ENCODE peak calls at places on chromosomes 12 and 14, in six cellular contexts. T is activated T-cell treated with anti-CD3 and anti-CD28 coated beads, Interleukin-2, amount 50 U/mL, for 72 hours; O is NCI-H1694; S is AG10803; Q is adipocyte; V is neural crest cell. H is an unnamed sample.

GRCh38 chr14:59425322-59425945 is 39.7 kb downstream of the GPR135 start:
- DNase-seq in Q (no peak), S (peak), T (no peak), V (no peak), O (no peak), H (no peak)

GRCh38 chr12:8697120-8697475 is 693 bp upstream of the RIMKLB start:
- DNase-seq in S (peak), O (no peak), T (peak), V (peak), Q (peak), H (no peak)

GRCh38 chr14:47676301-47676617 is 854 bp upstream of the MDGA2 start:
- DNase-seq in O (no peak), S (no peak), Q (no peak), T (no peak), V (no peak), H (no peak)

GRCh38 chr12:43210437-43211197 is 341.4 kb downstream of the ADAMTS20 start:
- DNase-seq in O (no peak), V (no peak), T (no peak), S (peak), Q (peak), H (no peak)

GRCh38 chr14:53683229-53683628 is 273.4 kb downstream of the BMP4 start:
- DNase-seq in V (no peak), Q (no peak), O (peak), S (no peak), T (no peak), H (no peak)

GRCh38 chr14:34701808-34702207 is 12.6 kb downstream of the CFL2 start:
- DNase-seq in V (no peak), T (no peak), O (no peak), Q (no peak), S (no peak), H (no peak)

GRCh38 chr12:93274937-93275336 is 102.8 kb upstream of the NUDT4 start:
- DNase-seq in V (no peak), T (no peak), O (no peak), S (no peak), Q (no peak), H (no peak)

GRCh38 chr12:83954939-83955601 is 957.5 kb downstream of the SLC6A15 start:
- DNase-seq in T (no peak), S (no peak), O (no peak), V (no peak), Q (no peak), H (peak)

GRCh38 chr14:64828096-64828495 is 51.6 kb downstream of the SPTB start:
- DNase-seq in V (no peak), T (no peak), Q (no peak), S (no peak), O (no peak), H (no peak)

GRCh38 chr14:61101803-61102548 is 120.9 kb downstream of the SLC38A6 start:
- DNase-seq in T (no peak), Q (peak), V (no peak), S (peak), O (no peak), H (no peak)

GRCh38 chr14:53001787-53002378 is 51.0 kb upstream of the FERMT2 start:
- DNase-seq in Q (no peak), V (no peak), O (no peak), S (no peak), T (no peak), H (no peak)

GRCh38 chr12:46470039-46470627 is 97.6 kb upstream of the SLC38A2 start:
- DNase-seq in Q (no peak), O (no peak), S (no peak), V (no peak), T (peak), H (no peak)

GRCh38 chr12:25089738-25090137 is 105.2 kb downstream of the DNAI7 start:
- DNase-seq in V (no peak), Q (no peak), S (no peak), T (no peak), O (no peak), H (no peak)

GRCh38 chr12:7588703-7589329 is 76.9 kb downstream of the APOBEC1 start:
- DNase-seq in S (peak), T (peak), O (peak), V (peak), Q (peak), H (peak)

GRCh38 chr12:118148287-118148686 is 12.4 kb downstream of the PEBP1 start:
- DNase-seq in S (no peak), T (no peak), O (no peak), V (no peak), Q (no peak), H (no peak)

GRCh38 chr14:90551070-90551704 is 154.4 kb downstream of the CALM1 start:
- DNase-seq in V (no peak), O (no peak), S (peak), T (no peak), Q (peak), H (no peak)

GRCh38 chr14:104887623-104888488 is 22.8 kb downstream of the CEP170B start:
- DNase-seq in V (no peak), S (no peak), T (no peak), O (no peak), Q (no peak), H (peak)

GRCh38 chr12:108548954-108549521 is 11.9 kb downstream of the SART3 start:
- DNase-seq in O (no peak), Q (no peak), V (no peak), T (no peak), S (no peak), H (no peak)

GRCh38 chr14:62098357-62098756 is 336.1 kb downstream of the SNAPC1 start:
- DNase-seq in O (no peak), Q (no peak), V (no peak), S (no peak), T (no peak), H (no peak)

GRCh38 chr12:19186722-19187661 is 57.5 kb downstream of the PLEKHA5 start:
- DNase-seq in Q (peak), V (no peak), T (no peak), S (peak), O (peak), H (no peak)

GRCh38 chr12:122137681-122138080 is 36.3 kb downstream of the IL31 start:
- DNase-seq in O (no peak), V (no peak), T (no peak), Q (no peak), S (no peak), H (no peak)

GRCh38 chr14:77989441-77989891 is 180.7 kb upstream of the NRXN3 start:
- DNase-seq in O (no peak), V (peak), T (no peak), S (no peak), Q (no peak), H (no peak)

GRCh38 chr12:79692249-79692619 is 1.5 kb upstream of the PAWR start:
- DNase-seq in V (no peak), O (no peak), Q (no peak), T (no peak), S (no peak), H (no peak)

GRCh38 chr14:64705406-64706118 is 1.3 kb downstream of the PLEKHG3 start:
- DNase-seq in O (no peak), T (no peak), S (peak), V (no peak), Q (peak), H (peak)

H was measured in mucosa of descending colon.